ENCODE peak calls at places on chromosome 4, in six cellular contexts. One of them, this sample, is unnamed.
A peak's percentile ranks its signal among the peaks of the same experiment; 100 is the strongest.

GRCh38 chr4:169996379-169997245 is 29.6 kb downstream of the MFAP3L start:
- DNase-seq in uterus: no peak
- DNase-seq in ELR: no peak
- DNase-seq in effector memory CD8-positive, alpha-beta T cell: no peak
- DNase-seq in mesenchymal stem cell: no peak
- DNase-seq in H7: peak; percentile 13
- DNase-seq in this sample: no peak

GRCh38 chr4:86223472-86223871 is 136.4 kb downstream of the MAPK10 start:
- DNase-seq in uterus: no peak
- DNase-seq in ELR: peak; percentile 60
- DNase-seq in effector memory CD8-positive, alpha-beta T cell: no peak
- DNase-seq in mesenchymal stem cell: peak; percentile 52
- DNase-seq in H7: peak; percentile 68
- DNase-seq in this sample: no peak

GRCh38 chr4:91681544-91681943 is 622.2 kb upstream of the GRID2 start:
- DNase-seq in uterus: no peak
- DNase-seq in ELR: no peak
- DNase-seq in effector memory CD8-positive, alpha-beta T cell: no peak
- DNase-seq in mesenchymal stem cell: no peak
- DNase-seq in H7: no peak
- DNase-seq in this sample: no peak

GRCh38 chr4:119025916-119026661 is 109.5 kb upstream of the MYOZ2 start:
- DNase-seq in uterus: peak; percentile 88
- DNase-seq in ELR: peak; percentile 76
- DNase-seq in effector memory CD8-positive, alpha-beta T cell: no peak
- DNase-seq in mesenchymal stem cell: peak; percentile 92
- DNase-seq in H7: no peak
- DNase-seq in this sample: no peak

GRCh38 chr4:151035321-151035720 is 20.2 kb upstream of the LRBA start:
- DNase-seq in uterus: no peak
- DNase-seq in ELR: no peak
- DNase-seq in effector memory CD8-positive, alpha-beta T cell: no peak
- DNase-seq in mesenchymal stem cell: no peak
- DNase-seq in H7: no peak
- DNase-seq in this sample: peak; percentile 96

GRCh38 chr4:3305610-3306371 is 13.0 kb downstream of the RGS12 start:
- DNase-seq in uterus: peak; percentile 29
- DNase-seq in ELR: peak; percentile 50
- DNase-seq in effector memory CD8-positive, alpha-beta T cell: no peak
- DNase-seq in mesenchymal stem cell: peak; percentile 73
- DNase-seq in H7: no peak
- DNase-seq in this sample: peak; percentile 11

GRCh38 chr4:69668680-69669079 is 15.6 kb upstream of the UGT2A1 start:
- DNase-seq in uterus: no peak
- DNase-seq in ELR: no peak
- DNase-seq in effector memory CD8-positive, alpha-beta T cell: no peak
- DNase-seq in mesenchymal stem cell: no peak
- DNase-seq in H7: no peak
- DNase-seq in this sample: no peak

GRCh38 chr4:24774452-24774851 is 20.9 kb upstream of the SOD3 start:
- DNase-seq in uterus: no peak
- DNase-seq in ELR: peak; percentile 45
- DNase-seq in effector memory CD8-positive, alpha-beta T cell: no peak
- DNase-seq in mesenchymal stem cell: no peak
- DNase-seq in H7: no peak
- DNase-seq in this sample: no peak

GRCh38 chr4:17545374-17546140 is 30.6 kb downstream of the CLRN2 start:
- DNase-seq in uterus: no peak
- DNase-seq in ELR: no peak
- DNase-seq in effector memory CD8-positive, alpha-beta T cell: no peak
- DNase-seq in mesenchymal stem cell: no peak
- DNase-seq in H7: no peak
- DNase-seq in this sample: peak; percentile 62

GRCh38 chr4:83010111-83010521 is 507 bp downstream of the LIN54 start:
- DNase-seq in uterus: no peak
- DNase-seq in ELR: peak; percentile 63
- DNase-seq in effector memory CD8-positive, alpha-beta T cell: no peak
- DNase-seq in mesenchymal stem cell: peak; percentile 69
- DNase-seq in H7: no peak
- DNase-seq in this sample: peak; percentile 6

GRCh38 chr4:96649536-96649935 is 809.6 kb downstream of the PDHA2 start:
- DNase-seq in uterus: no peak
- DNase-seq in ELR: no peak
- DNase-seq in effector memory CD8-positive, alpha-beta T cell: no peak
- DNase-seq in mesenchymal stem cell: peak; percentile 46
- DNase-seq in H7: no peak
- DNase-seq in this sample: no peak

GRCh38 chr4:88320780-88321373 is 36.5 kb upstream of the PPM1K start:
- DNase-seq in uterus: no peak
- DNase-seq in ELR: peak; percentile 10
- DNase-seq in effector memory CD8-positive, alpha-beta T cell: peak; percentile 3
- DNase-seq in mesenchymal stem cell: peak; percentile 49
- DNase-seq in H7: peak; percentile 25
- DNase-seq in this sample: no peak

GRCh38 chr4:146243141-146243882 is 29.0 kb downstream of the REELD1 start:
- DNase-seq in uterus: no peak
- DNase-seq in ELR: peak; percentile 56
- DNase-seq in effector memory CD8-positive, alpha-beta T cell: peak; percentile 25
- DNase-seq in mesenchymal stem cell: no peak
- DNase-seq in H7: peak; percentile 93
- DNase-seq in this sample: no peak

GRCh38 chr4:47650584-47651130 is 165.6 kb downstream of the ATP10D start:
- DNase-seq in uterus: no peak
- DNase-seq in ELR: no peak
- DNase-seq in effector memory CD8-positive, alpha-beta T cell: no peak
- DNase-seq in mesenchymal stem cell: peak; percentile 70
- DNase-seq in H7: no peak
- DNase-seq in this sample: no peak

GRCh38 chr4:103091601-103092223 is 7.9 kb downstream of the BDH2 start:
- DNase-seq in uterus: peak; percentile 22
- DNase-seq in ELR: peak; percentile 73
- DNase-seq in effector memory CD8-positive, alpha-beta T cell: peak; percentile 36
- DNase-seq in mesenchymal stem cell: peak; percentile 74
- DNase-seq in H7: no peak
- DNase-seq in this sample: peak; percentile 24

GRCh38 chr4:153988446-153988845 is 199.6 kb upstream of the SFRP2 start:
- DNase-seq in uterus: no peak
- DNase-seq in ELR: no peak
- DNase-seq in effector memory CD8-positive, alpha-beta T cell: no peak
- DNase-seq in mesenchymal stem cell: peak; percentile 93
- DNase-seq in H7: no peak
- DNase-seq in this sample: no peak

GRCh38 chr4:55444822-55445221 is 49.1 kb downstream of the TMEM165 start:
- DNase-seq in uterus: no peak
- DNase-seq in ELR: peak; percentile 51
- DNase-seq in effector memory CD8-positive, alpha-beta T cell: no peak
- DNase-seq in mesenchymal stem cell: peak; percentile 39
- DNase-seq in H7: no peak
- DNase-seq in this sample: peak; percentile 2

This sample was measured in NCI-H146.